ENCODE peak calls at places on chromosome 15, in seven cellular contexts. V is mesendoderm, W is H9, N is trophoblast cell, U is IMR-90, D is H1, G is mesenchymal stem cell. X is an unnamed sample.

GRCh38 chr15:64693134-64693533 is 82.3 kb downstream of the RBPMS2 start:
- DNase-seq in W (no peak), D (no peak), G (peak; percentile 96), U (peak; percentile 95), N (peak; percentile 58), V (no peak), X (no peak)

GRCh38 chr15:89690276-89691218 is at the start of the genes PEX11A and WDR93:
- DNase-seq in U (peak; percentile 51), N (peak; percentile 75), V (peak; percentile 86), W (peak; percentile 90), D (peak; percentile 49), G (peak; percentile 70), X (peak; percentile 54)

GRCh38 chr15:26981492-26981891 is 10.5 kb downstream of the GABRG3 start:
- DNase-seq in N (no peak), G (no peak), W (no peak), V (no peak), U (no peak), D (no peak), X (no peak)

GRCh38 chr15:101799665-101800064 is 3.6 kb upstream of the OR4F6 start:
- DNase-seq in V (no peak), U (no peak), W (no peak), D (no peak), G (no peak), N (no peak), X (no peak)

GRCh38 chr15:63218114-63218808 is 28.9 kb downstream of the RAB8B start:
- DNase-seq in N (peak; percentile 45), D (no peak), W (no peak), V (peak; percentile 76), U (peak; percentile 73), G (peak; percentile 43), X (no peak)

GRCh38 chr15:78097667-78098066 is 5.3 kb downstream of the SH2D7 start:
- DNase-seq in N (no peak), V (no peak), W (no peak), D (no peak), G (no peak), U (no peak), X (no peak)

GRCh38 chr15:53522878-53523455 is 236.5 kb downstream of the WDR72 start:
- DNase-seq in D (no peak), G (no peak), W (no peak), V (peak; percentile 21), U (no peak), N (no peak), X (no peak)

GRCh38 chr15:101773496-101774100 is 29.7 kb upstream of the OR4F6 start:
- DNase-seq in U (no peak), G (no peak), V (peak; percentile 39), N (no peak), W (peak; percentile 75), D (no peak), X (no peak)

GRCh38 chr15:60389261-60390077 is 8.3 kb downstream of the ANXA2 start:
- DNase-seq in W (no peak), N (no peak), U (no peak), V (no peak), G (peak; percentile 46), D (no peak), X (no peak)

GRCh38 chr15:64619880-64620839 is 155.2 kb downstream of the RBPMS2 start:
- DNase-seq in G (no peak), U (peak; percentile 79), V (no peak), N (no peak), D (no peak), W (no peak), X (no peak)

GRCh38 chr15:65796610-65797012 is 4.5 kb upstream of the DENND4A start:
- DNase-seq in U (peak; percentile 71), N (no peak), G (peak; percentile 54), D (no peak), W (no peak), V (no peak), X (no peak)

GRCh38 chr15:74635228-74635627 is 19.6 kb downstream of the CLK3 start:
- DNase-seq in D (no peak), W (peak; percentile 73), G (peak; percentile 69), V (peak; percentile 77), N (peak; percentile 65), U (peak; percentile 61), X (peak; percentile 54)

GRCh38 chr15:40002295-40002694 is 36.7 kb downstream of the SRP14 start:
- DNase-seq in V (peak; percentile 33), W (no peak), D (no peak), G (no peak), N (no peak), U (peak; percentile 65), X (no peak)

GRCh38 chr15:69554321-69554961 is 101.8 kb downstream of the RPLP1 start:
- DNase-seq in D (no peak), W (no peak), U (peak; percentile 14), N (no peak), G (no peak), V (peak; percentile 90), X (no peak)

GRCh38 chr15:69556344-69556743 is 103.7 kb downstream of the RPLP1 start:
- DNase-seq in U (no peak), N (no peak), D (no peak), W (no peak), V (no peak), G (no peak), X (no peak)

GRCh38 chr15:69557340-69558137 is 104.9 kb downstream of the RPLP1 start:
- DNase-seq in G (peak; percentile 93), W (no peak), U (peak; percentile 94), N (peak; percentile 89), V (peak; percentile 84), D (no peak), X (no peak)

GRCh38 chr15:69553686-69554085 is 101.1 kb downstream of the RPLP1 start:
- DNase-seq in V (no peak), W (no peak), N (no peak), U (no peak), D (no peak), G (no peak), X (no peak)

GRCh38 chr15:69555080-69555479 is 102.5 kb downstream of the RPLP1 start:
- DNase-seq in N (no peak), G (no peak), V (no peak), U (no peak), W (no peak), D (no peak), X (no peak)
- H4K8ac ChIP-seq in N (no peak overlapping the region), G (no peak overlapping the region), V (no peak overlapping the region), U (no peak overlapping the region), W (no peak overlapping the region), D (no peak overlapping the region), X (no peak overlapping the region)

DNA sequence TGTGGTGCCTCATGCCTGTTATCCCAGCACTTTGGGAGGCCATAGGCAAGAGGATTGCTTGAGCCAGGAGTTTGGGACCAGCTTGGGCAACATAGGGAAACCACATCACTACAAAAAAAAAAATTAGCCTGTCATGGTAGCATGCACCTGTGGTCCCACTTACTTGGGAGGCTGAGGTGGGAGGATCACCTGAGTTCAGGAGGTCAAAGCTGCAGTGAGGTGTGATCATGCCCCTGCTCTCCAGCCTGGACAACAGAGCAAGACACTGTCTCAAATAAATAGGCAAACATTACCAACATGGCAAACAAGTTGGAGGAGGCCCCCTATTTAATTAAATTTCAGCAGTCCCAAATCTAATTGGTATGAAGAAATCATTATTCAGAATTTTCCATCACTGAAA is 143.6 kb downstream of the PGPEP1L start:
- DNase-seq in U (no peak), D (no peak), N (no peak), W (no peak), V (no peak), G (no peak), X (no peak)
- H3K18ac ChIP-seq in U (no peak overlapping the region), D (no peak overlapping the region), N (no peak overlapping the region), W (no peak overlapping the region), V (no peak overlapping the region), G (no peak overlapping the region), X (no peak overlapping the region)

DNA sequence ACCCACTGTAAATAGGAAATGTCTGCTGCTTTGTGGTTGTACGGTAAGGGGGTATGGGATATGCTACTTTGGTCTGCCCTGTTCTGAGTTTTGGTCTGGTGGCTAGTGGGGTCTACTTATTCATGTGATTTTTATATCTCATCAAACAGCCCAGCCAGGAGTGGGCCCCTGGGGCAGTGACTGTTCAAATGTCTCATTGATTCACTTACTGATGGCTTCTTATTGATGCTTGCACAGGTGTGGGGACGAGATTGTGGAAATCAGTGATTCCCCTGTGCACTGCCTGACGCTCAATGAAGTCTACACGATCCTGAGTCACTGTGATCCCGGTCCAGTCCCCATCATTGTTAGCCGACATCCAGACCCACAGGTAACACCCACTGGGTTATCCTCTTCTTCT is 38.5 kb downstream of the STARD5 start:
- DNase-seq in V (no peak), U (no peak), D (no peak), W (no peak), G (no peak), N (no peak), X (no peak)
- H4K8ac ChIP-seq in V (no peak overlapping the region), U (no peak overlapping the region), D (no peak overlapping the region), W (no peak overlapping the region), G (no peak overlapping the region), N (no peak overlapping the region), X (no peak overlapping the region)

GRCh38 chr15:87874896-87875661 is 381.5 kb downstream of the NTRK3 start:
- DNase-seq in N (no peak), G (peak; percentile 62), V (no peak), W (peak; percentile 52), U (peak; percentile 65), D (no peak), X (peak; percentile 41)
- H3K18ac ChIP-seq in N (no peak overlapping the region), G (no peak overlapping the region), V (no peak overlapping the region), W (no peak overlapping the region), U (peak overlapping the region; percentile 7), D (no peak overlapping the region), X (peak overlapping the region; percentile 86)

GRCh38 chr15:25884354-25884753 is 21.2 kb upstream of the ATP10A start:
- DNase-seq in G (no peak), V (no peak), N (no peak), W (no peak), U (no peak), D (no peak), X (no peak)
- H4K8ac ChIP-seq in G (no peak overlapping the region), V (no peak overlapping the region), N (no peak overlapping the region), W (no peak overlapping the region), U (peak overlapping the region; percentile 52), D (no peak overlapping the region), X (no peak overlapping the region)

DNA sequence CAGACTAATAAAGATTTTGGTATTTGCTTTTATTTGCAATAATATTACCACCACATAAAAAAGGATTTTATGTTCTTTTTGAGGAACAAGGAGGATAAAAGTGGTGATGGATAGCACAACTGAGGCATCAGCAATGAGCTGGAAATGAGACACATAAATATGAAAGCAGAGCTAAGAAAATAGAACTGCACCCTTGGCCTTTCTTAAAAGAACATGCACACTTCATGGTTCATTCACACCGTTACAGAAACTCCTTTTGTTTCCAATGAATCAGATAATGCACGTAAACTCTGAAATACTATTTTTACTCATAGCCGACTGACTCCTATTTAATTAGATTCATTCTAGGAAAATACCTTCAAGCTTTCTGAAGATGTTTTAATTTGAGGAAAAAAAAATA is 19.9 kb upstream of the DPH6 start:
- DNase-seq in N (no peak), U (no peak), G (no peak), D (no peak), W (no peak), V (no peak), X (no peak)
- H3K18ac ChIP-seq in N (no peak overlapping the region), U (no peak overlapping the region), G (no peak overlapping the region), D (no peak overlapping the region), W (no peak overlapping the region), V (no peak overlapping the region), X (no peak overlapping the region)

DNA sequence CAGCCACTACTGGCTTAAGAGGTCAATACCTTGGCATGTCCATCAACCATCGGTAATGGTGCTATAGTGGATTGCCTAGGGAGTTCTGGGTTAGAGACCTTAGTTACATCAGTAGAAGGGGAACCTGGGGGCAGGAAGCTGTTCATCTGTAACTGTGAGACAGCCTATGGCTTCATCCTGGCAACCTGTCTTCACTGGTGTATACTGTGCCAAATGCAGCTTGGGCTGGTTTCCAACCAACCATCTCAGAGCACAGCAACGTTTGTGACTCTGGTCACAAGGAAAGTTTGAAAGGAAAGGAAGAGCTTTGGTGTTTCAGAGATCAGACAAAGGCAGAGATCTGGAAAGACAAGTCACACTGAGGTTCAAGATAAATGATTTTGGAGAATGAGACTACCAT is 93.8 kb downstream of the TJP1 start:
- DNase-seq in W (no peak), G (no peak), D (no peak), U (no peak), V (no peak), N (no peak), X (no peak)
- H4K8ac ChIP-seq in W (no peak overlapping the region), G (no peak overlapping the region), D (no peak overlapping the region), U (no peak overlapping the region), V (no peak overlapping the region), N (no peak overlapping the region), X (no peak overlapping the region)

X was measured in neuronal stem cell.